ENCODE peak calls at places on chromosomes 4 and X, in seven cellular contexts. R is cardiac muscle cell; L is uterus; S is lower leg skin; Z is activated CD8-positive, alpha-beta T cell treated with anti-CD3 and anti-CD28 coated beads for 36 hours; X is IMR-90; O is OCI-LY7. J is an unnamed sample.

GRCh38 chrX:150482537-150483217 is 85.7 kb upstream of the MTM1 start:
- DNase-seq in R (no peak), L (no peak), S (peak; percentile 16), Z (peak; percentile 77), X (peak; percentile 85), O (no peak), J (no peak)

GRCh38 chr4:121769341-121769740 is 4.4 kb upstream of the SMIM43 start:
- DNase-seq in R (no peak), L (no peak), S (no peak), Z (no peak), X (no peak), O (no peak), J (no peak)

GRCh38 chr4:62709618-62710252 is 1509.6 kb downstream of the ADGRL3 start:
- DNase-seq in R (peak; percentile 66), L (no peak), S (no peak), Z (peak; percentile 1), X (peak; percentile 0), O (peak; percentile 15), J (no peak)

GRCh38 chr4:137994858-137995257 is 247.3 kb downstream of the SLC7A11 start:
- DNase-seq in R (no peak), L (no peak), S (no peak), Z (no peak), X (peak; percentile 55), O (no peak), J (no peak)

GRCh38 chr4:166165829-166166420 is 292.9 kb downstream of the TLL1 start:
- DNase-seq in R (peak; percentile 84), L (no peak), S (no peak), Z (peak; percentile 3), X (peak; percentile 68), O (peak; percentile 68), J (no peak)

GRCh38 chr4:8915201-8916200 is 43.9 kb upstream of the HMX1 start:
- DNase-seq in R (no peak), L (no peak), S (peak; percentile 8), Z (no peak), X (no peak), O (no peak), J (no peak)

GRCh38 chr4:102263024-102263787 is 82.1 kb downstream of the SLC39A8 start:
- DNase-seq in R (peak; percentile 22), L (no peak), S (no peak), Z (peak; percentile 19), X (peak; percentile 28), O (peak; percentile 46), J (no peak)

GRCh38 chrX:139106111-139106510 is 394.6 kb upstream of the FGF13 start:
- DNase-seq in R (no peak), L (no peak), S (no peak), Z (no peak), X (no peak), O (no peak), J (no peak)

GRCh38 chr4:69167300-69167699 is 47.2 kb downstream of the UGT2B11 start:
- DNase-seq in R (no peak), L (no peak), S (no peak), Z (no peak), X (peak; percentile 2), O (no peak), J (no peak)

GRCh38 chr4:186775867-186776266 is 52.2 kb upstream of the FAT1 start:
- DNase-seq in R (no peak), L (no peak), S (no peak), Z (no peak), X (peak; percentile 44), O (no peak), J (no peak)
- TF ChIP-seq CTCF in R (no peak), L (no peak), S (no peak), Z (no peak), X (no peak), O (no peak), J (no peak)

GRCh38 chr4:189206953-189207352 is 733.7 kb upstream of the FRG1 start:
- DNase-seq in R (no peak), L (no peak), S (no peak), Z (no peak), X (no peak), O (no peak), J (no peak)

GRCh38 chr4:189202182-189202868 is 738.3 kb upstream of the FRG1 start:
- DNase-seq in R (peak; percentile 65), L (peak; percentile 25), S (peak; percentile 38), Z (peak; percentile 38), X (peak; percentile 92), O (peak; percentile 35), J (peak; percentile 52)

GRCh38 chr4:189204616-189205015 is 736.1 kb upstream of the FRG1 start:
- DNase-seq in R (no peak), L (no peak), S (no peak), Z (no peak), X (no peak), O (no peak), J (no peak)

GRCh38 chr4:189200346-189200745 is 740.3 kb upstream of the FRG1 start:
- DNase-seq in R (no peak), L (no peak), S (no peak), Z (no peak), X (no peak), O (no peak), J (no peak)

DNA sequence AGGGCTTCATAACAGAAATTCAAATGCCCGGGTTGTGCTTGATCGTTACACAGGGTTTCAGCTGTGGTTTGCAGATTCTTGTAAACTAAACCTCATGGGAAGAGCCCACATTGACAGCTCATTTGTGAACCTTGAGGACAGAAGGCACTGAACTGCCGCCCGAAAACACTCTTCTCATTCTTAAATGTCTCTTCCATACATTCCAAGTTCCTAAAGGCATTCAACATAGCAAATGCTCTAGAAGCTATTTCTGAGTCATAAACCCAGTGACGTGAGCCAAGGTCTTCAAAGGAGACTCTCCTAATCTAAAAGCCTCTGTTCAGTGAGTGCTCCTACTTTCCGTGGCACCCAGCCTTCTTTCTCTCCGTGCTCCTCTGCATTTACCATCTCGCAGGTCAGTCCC is 737.8 kb upstream of the FRG1 start:
- DNase-seq in R (peak; percentile 17), L (no peak), S (no peak), Z (no peak), X (peak; percentile 89), O (no peak), J (no peak)
- TF ChIP-seq CTCF in R (no peak), L (no peak), S (no peak), Z (no peak), X (no peak), O (no peak), J (no peak)

GRCh38 chr4:30714408-30715031 is 5.6 kb upstream of the PCDH7 start:
- DNase-seq in R (peak; percentile 77), L (peak; percentile 30), S (no peak), Z (peak; percentile 4), X (peak; percentile 59), O (peak; percentile 4), J (peak; percentile 70)
- TF ChIP-seq CTCF in R (peak; percentile 89), L (peak; percentile 65), S (no peak), Z (peak; percentile 6), X (peak; percentile 77), O (peak; percentile 65), J (peak; percentile 81)

DNA sequence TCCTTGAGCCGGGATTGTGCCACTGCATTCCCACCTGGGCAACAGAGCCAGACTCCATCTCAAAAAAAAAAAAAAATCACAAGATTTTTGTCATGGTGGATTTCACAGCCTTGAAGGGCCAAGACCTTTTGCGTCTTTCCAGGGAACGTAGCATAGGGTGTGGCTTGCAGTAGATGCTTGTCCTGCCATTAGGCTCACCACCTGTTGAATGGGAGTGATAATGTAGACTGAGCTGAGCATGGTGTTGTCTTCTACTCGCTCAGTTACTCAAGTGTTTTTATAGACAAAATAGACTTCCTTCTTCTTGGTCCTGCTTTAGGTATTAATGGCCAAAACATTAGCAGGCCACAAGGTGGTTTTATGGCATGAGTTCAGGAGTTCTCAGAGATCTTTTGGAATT is 40.8 kb downstream of the JADE1 start:
- DNase-seq in R (no peak), L (no peak), S (no peak), Z (no peak), X (no peak), O (no peak), J (no peak)
- TF ChIP-seq CTCF in R (no peak), L (no peak), S (no peak), Z (no peak), X (no peak), O (no peak), J (no peak)

GRCh38 chr4:152089564-152089963 is 328.8 kb upstream of the GATB start:
- DNase-seq in R (no peak), L (no peak), S (no peak), Z (no peak), X (no peak), O (no peak), J (no peak)
- TF ChIP-seq CTCF in R (no peak), L (no peak), S (no peak), Z (no peak), X (no peak), O (no peak), J (no peak)

DNA sequence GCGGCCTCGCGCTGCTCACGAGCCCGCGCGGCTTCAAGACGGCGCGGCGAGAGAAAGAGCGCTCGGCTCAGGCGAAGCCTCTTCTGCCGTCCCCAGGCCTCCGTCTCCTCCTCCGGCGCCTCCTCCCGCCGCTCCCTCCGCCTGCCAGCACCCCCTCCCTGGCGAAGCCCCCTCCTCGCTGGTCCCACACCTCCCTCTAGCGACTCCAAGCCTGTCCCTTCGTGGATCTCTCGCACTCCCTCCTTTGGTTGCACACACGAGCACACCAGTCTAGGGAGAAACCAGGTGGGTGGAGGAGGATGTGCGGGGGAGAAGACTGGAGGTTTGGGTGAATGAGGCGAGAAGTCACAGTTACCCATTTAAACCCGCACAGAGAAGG is at the start of gene CAMK2D:
- DNase-seq in R (peak; percentile 86), L (peak; percentile 87), S (peak; percentile 77), Z (peak; percentile 88), X (peak; percentile 89), O (peak; percentile 91), J (peak; percentile 73)
- TF ChIP-seq CTCF in R (peak; percentile 60), L (peak; percentile 72), S (peak; percentile 51), Z (no peak), X (peak; percentile 75), O (peak; percentile 76), J (no peak)

GRCh38 chr4:41381384-41381783 is 124.7 kb downstream of the UCHL1 start:
- DNase-seq in R (no peak), L (no peak), S (no peak), Z (no peak), X (no peak), O (no peak), J (no peak)

GRCh38 chr4:41380758-41381157 is 124.0 kb downstream of the UCHL1 start:
- DNase-seq in R (no peak), L (no peak), S (no peak), Z (no peak), X (no peak), O (no peak), J (no peak)

GRCh38 chr4:41384992-41385391 is 128.3 kb downstream of the UCHL1 start:
- DNase-seq in R (no peak), L (peak; percentile 37), S (peak; percentile 47), Z (no peak), X (no peak), O (no peak), J (no peak)

GRCh38 chr4:41389356-41389755 is 132.6 kb downstream of the UCHL1 start:
- DNase-seq in R (no peak), L (no peak), S (no peak), Z (no peak), X (no peak), O (no peak), J (no peak)

GRCh38 chr4:41385486-41385885 is 128.8 kb downstream of the UCHL1 start:
- DNase-seq in R (no peak), L (no peak), S (no peak), Z (no peak), X (no peak), O (no peak), J (no peak)
- TF ChIP-seq CTCF in R (no peak), L (no peak), S (no peak), Z (no peak), X (no peak), O (no peak), J (no peak)

J was measured in WTC11.